ENCODE peak calls at places on chromosome 14, in six cellular contexts. F is OCI-LY7, J is left lung, D is upper lobe of right lung, O is psoas muscle, E is astrocyte. I is an unnamed sample.
A peak's percentile ranks its signal among the peaks of the same experiment; 100 is the strongest.

GRCh38 chr14:101867854-101868253 is 96.5 kb upstream of the DYNC1H1 start:
- DNase-seq in F (no peak), J (no peak), D (no peak), O (no peak), E (no peak), I (no peak)

GRCh38 chr14:104264495-104265265 is 126.3 kb downstream of the KIF26A start:
- DNase-seq in F (no peak), J (no peak), D (peak; percentile 43), O (no peak), E (no peak), I (no peak)

GRCh38 chr14:35669782-35670181 is 135.8 kb downstream of the INSM2 start:
- DNase-seq in F (no peak), J (no peak), D (no peak), O (no peak), E (peak; percentile 46), I (no peak)

GRCh38 chr14:85165091-85165490 is 364.9 kb upstream of the FLRT2 start:
- DNase-seq in F (no peak), J (no peak), D (no peak), O (no peak), E (no peak), I (no peak)

GRCh38 chr14:69363055-69363454 is 35.0 kb downstream of the ERH start:
- DNase-seq in F (no peak), J (no peak), D (no peak), O (peak; percentile 66), E (no peak), I (no peak)

GRCh38 chr14:100142073-100143040 is 17.1 kb downstream of the DEGS2 start:
- DNase-seq in F (no peak), J (peak; percentile 47), D (peak; percentile 76), O (no peak), E (no peak), I (peak; percentile 78)

GRCh38 chr14:56884617-56885016 is 74.3 kb upstream of the OTX2 start:
- DNase-seq in F (no peak), J (no peak), D (no peak), O (no peak), E (no peak), I (no peak)

GRCh38 chr14:100580316-100581227 is 6.6 kb downstream of the BEGAIN start:
- DNase-seq in F (no peak), J (peak; percentile 13), D (peak; percentile 40), O (peak; percentile 39), E (no peak), I (no peak)

GRCh38 chr14:88488081-88488480 is 66.7 kb downstream of the PTPN21 start:
- DNase-seq in F (no peak), J (no peak), D (no peak), O (no peak), E (no peak), I (no peak)

GRCh38 chr14:105486974-105487448 is 325 bp downstream of the CRIP1 start:
- DNase-seq in F (no peak), J (peak; percentile 70), D (no peak), O (peak; percentile 86), E (no peak), I (peak; percentile 79)

GRCh38 chr14:33847066-33847465 is 103.8 kb downstream of the EGLN3 start:
- DNase-seq in F (no peak), J (no peak), D (no peak), O (no peak), E (peak; percentile 87), I (no peak)

GRCh38 chr14:96038920-96039632 is at the start of gene C14orf132:
- DNase-seq in F (no peak), J (peak; percentile 71), D (peak; percentile 89), O (peak; percentile 75), E (peak; percentile 24), I (peak; percentile 67)

GRCh38 chr14:104800600-104801283 is at the start of gene ZBTB42:
- DNase-seq in F (peak; percentile 53), J (peak; percentile 83), D (peak; percentile 94), O (peak; percentile 75), E (peak; percentile 39), I (peak; percentile 91)

GRCh38 chr14:101834387-101835165 is 73.1 kb downstream of the PPP2R5C start:
- DNase-seq in F (no peak), J (no peak), D (no peak), O (no peak), E (no peak), I (no peak)

GRCh38 chr14:53523226-53523625 is 370.1 kb upstream of the DDHD1 start:
- DNase-seq in F (no peak), J (no peak), D (no peak), O (no peak), E (no peak), I (no peak)

GRCh38 chr14:34211732-34212131 is 250.3 kb downstream of the SPTSSA start:
- DNase-seq in F (no peak), J (no peak), D (no peak), O (no peak), E (peak; percentile 41), I (no peak)

DNA sequence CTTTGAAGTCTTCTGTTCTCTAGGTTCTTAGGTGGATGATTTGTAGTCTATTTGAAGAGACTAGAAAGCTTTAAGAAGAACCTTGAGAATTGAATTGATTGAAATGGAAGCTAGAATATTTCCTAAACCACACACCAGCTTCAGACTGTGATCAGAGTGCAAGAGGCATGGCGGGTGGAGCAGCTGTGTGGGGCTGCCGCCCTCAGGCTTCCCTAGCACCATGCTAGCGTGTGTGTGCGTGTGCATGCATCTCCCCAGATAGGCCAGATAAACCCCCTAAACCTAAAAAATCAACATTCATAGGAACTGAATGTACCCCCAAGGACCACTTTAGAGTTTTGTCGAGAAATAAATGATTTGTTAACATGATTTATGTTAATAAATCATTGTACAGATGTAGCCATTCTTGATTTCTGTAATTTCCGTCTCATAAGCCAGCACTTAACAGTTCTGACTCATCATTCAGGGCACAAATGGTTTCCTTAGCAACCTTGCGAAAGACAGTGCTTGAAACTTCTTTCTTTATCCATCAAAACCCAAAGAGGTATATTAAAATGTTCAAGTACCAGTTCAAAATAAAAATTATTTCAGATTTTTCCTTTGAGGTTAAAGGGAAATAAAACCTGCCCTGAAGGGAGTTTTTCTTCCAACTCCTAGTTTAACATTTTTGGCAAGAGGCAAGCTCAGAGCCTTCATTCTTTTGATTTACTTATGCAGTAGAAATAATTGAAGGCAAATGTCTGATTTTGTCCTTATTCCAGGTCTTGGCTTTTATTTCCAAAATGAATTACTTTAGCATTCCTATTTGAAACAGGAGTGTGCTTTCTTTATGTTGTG is 206.2 kb upstream of the RGS6 start:
- DNase-seq in F (no peak), J (no peak), D (no peak), O (no peak), E (peak; percentile 77), I (no peak)
- H3K27ac ChIP-seq in F (no peak overlapping the region), J (peak overlapping the region; percentile 3), D (no peak overlapping the region), O (no peak overlapping the region), E (peak overlapping the region; percentile 12), I (no peak overlapping the region)

DNA sequence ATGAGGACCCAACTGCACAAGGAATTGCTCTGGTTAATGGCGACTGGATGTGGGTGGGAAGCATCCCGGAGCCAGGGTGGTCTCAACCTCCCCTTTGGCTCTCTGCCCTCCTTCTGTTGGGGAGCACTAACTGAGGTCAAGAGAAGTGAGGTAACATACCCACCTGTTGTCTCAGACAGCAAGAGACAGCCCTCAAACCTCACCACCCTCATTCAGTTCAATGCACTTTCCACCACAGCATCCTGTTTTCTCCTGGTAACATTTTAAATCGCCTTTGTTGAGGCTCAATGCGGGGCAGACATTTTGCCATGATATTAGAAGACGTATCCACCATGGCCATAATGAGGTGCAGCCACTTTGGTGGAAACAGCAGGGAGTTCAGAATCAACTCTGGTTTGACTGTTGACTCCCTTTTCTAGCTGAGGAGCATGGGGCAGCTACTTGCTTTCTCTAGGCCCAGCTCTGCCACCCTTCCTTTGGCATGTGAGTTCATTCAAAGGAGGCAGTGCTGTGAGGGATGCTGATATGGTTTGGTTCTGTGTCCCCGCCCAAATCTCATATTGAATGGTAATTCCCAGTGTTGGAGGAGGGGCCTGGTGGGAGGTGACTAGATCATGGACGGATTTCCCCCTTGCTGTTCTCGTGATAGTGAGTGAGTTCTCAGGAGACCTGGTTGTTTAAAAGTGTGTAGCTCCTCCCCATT is 338.6 kb downstream of the PCNX1 start:
- DNase-seq in F (no peak), J (no peak), D (no peak), O (no peak), E (no peak), I (no peak)
- H3K4me1 ChIP-seq in F (no peaks in the 10 kb centered on the region), J (no peaks in the 10 kb centered on the region), D (no peaks in the 10 kb centered on the region), O (no peaks in the 10 kb centered on the region), E (peaks cover 7% of the 10 kb centered on the region), I (no peaks in the 10 kb centered on the region)

DNA sequence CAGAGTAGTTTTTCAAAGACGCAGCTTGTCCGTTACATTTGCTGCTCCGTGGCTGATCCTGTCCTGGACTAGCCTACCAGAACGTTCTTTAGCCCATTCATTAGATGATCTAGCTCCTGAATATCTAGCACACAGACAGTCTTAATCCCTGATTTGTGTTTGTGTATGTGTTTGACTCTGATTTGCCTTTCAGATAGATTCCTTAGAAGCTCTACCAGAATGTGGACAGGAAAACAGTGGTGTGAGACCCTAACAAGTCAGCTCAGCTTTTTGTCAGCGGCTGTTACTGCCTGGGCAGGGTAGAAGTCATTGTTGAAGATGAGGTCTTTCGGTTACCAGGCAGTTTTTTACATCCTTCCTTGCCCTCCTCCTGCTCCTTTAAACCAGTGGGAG is 60.4 kb downstream of the SAMD4A start:
- DNase-seq in F (no peak), J (no peak), D (no peak), O (no peak), E (no peak), I (no peak)
- H3K27ac ChIP-seq in F (no peak overlapping the region), J (peak overlapping the region; percentile 68), D (peak overlapping the region; percentile 74), O (peak overlapping the region; percentile 81), E (peak overlapping the region; percentile 64), I (peak overlapping the region; percentile 71)

GRCh38 chr14:64510127-64510808 is 5.7 kb downstream of the ZBTB1 start:
- DNase-seq in F (no peak), J (no peak), D (no peak), O (no peak), E (no peak), I (no peak)

GRCh38 chr14:64513271-64513670 is 8.7 kb downstream of the ZBTB1 start:
- DNase-seq in F (no peak), J (no peak), D (no peak), O (no peak), E (no peak), I (no peak)

GRCh38 chr14:64509036-64509435 is 4.5 kb downstream of the ZBTB1 start:
- DNase-seq in F (no peak), J (no peak), D (no peak), O (no peak), E (no peak), I (no peak)

GRCh38 chr14:64508215-64508776 is 3.7 kb downstream of the ZBTB1 start:
- DNase-seq in F (peak; percentile 26), J (no peak), D (no peak), O (no peak), E (no peak), I (no peak)

DNA sequence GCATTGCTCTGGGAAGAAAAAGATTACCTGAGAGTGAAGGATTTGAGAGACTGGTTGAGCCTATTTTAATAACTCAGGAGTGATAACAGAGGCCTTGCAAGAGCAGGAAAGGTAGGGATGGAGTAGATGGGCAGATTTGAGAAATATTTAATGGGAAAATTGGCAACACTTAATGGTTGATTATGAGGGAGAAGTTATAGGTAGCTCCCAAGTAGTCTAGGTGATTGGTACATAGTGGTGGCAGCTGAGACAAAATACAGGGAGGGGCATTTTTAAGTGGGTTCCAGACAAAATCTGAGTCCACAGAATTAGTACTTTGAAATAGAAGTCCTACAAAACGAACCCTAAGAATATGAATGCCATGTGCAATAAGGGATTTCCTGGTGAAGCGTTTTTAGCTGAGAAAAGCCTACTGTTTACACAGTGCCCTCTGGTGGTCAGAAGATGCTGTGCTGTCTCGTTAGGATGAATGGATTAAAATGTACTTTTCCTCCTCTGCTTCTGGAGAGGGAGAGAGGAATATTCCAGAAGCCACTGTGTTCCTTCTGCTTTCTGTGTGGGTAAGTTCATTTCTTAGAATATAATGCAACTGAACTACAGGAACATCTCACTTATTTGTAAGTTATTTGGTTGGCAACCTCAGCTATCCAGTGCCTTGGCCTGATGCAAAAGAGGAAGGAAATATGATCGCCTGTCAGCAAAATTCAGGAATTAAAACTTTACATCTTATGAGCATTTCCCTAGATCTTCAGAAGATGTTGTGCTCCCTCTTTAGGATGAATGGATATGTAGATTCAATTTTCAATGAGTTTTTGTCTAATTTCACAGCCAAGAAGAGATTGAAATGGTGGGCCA is 6.5 kb downstream of the ZBTB1 start:
- DNase-seq in F (peak; percentile 81), J (peak; percentile 46), D (no peak), O (no peak), E (peak; percentile 35), I (peak; percentile 77)
- H3K4me1 ChIP-seq in F (peaks cover 46% of the 10 kb centered on the region), J (peaks cover 78% of the 10 kb centered on the region), D (peaks cover 57% of the 10 kb centered on the region), O (peaks cover 57% of the 10 kb centered on the region), E (peaks cover 21% of the 10 kb centered on the region), I (peaks cover 81% of the 10 kb centered on the region)